ENCODE peak calls at places on chromosomes 4 and X, in four cellular contexts. M is tibial nerve, D is suprapubic skin, X is ovary. S is an unnamed sample.

GRCh38 chrX:3713225-3713936 is at the start of gene PRKX:
- DNase-seq in M (no peak), D (no peak), X (peak; percentile 59), S (peak; percentile 53)

GRCh38 chr4:498328-498919 is 532 bp downstream of the ZNF721 start:
- DNase-seq in M (no peak), D (no peak), X (no peak), S (no peak)

GRCh38 chr4:1452431-1453051 is 46.3 kb upstream of the NKX1-1 start:
- DNase-seq in M (no peak), D (no peak), X (no peak), S (no peak)

GRCh38 chr4:93359609-93360008 is 468.9 kb upstream of the ATOH1 start:
- DNase-seq in M (no peak), D (no peak), X (no peak), S (no peak)

GRCh38 chrX:16826207-16826606 is 39.9 kb downstream of the TXLNG start:
- DNase-seq in M (no peak), D (no peak), X (no peak), S (no peak)

GRCh38 chr4:106595906-106596305 is 227.3 kb upstream of the GIMD1 start:
- DNase-seq in M (no peak), D (no peak), X (no peak), S (no peak)

GRCh38 chr4:174201898-174202297 is 81.6 kb downstream of the FBXO8 start:
- DNase-seq in M (no peak), D (no peak), X (no peak), S (no peak)

GRCh38 chrX:133229361-133229760 is 11.2 kb upstream of the TFDP3 start:
- DNase-seq in M (no peak), D (no peak), X (no peak), S (no peak)

GRCh38 chr4:7358100-7358735 is 76.5 kb downstream of the PSAPL1 start:
- DNase-seq in M (no peak), D (no peak), X (peak; percentile 56), S (peak; percentile 71)

GRCh38 chr4:46392421-46392820 is 2.5 kb upstream of the GABRA2 start:
- DNase-seq in M (no peak), D (no peak), X (no peak), S (no peak)

GRCh38 chrX:47143894-47144625 is 442 bp downstream of the NDUFB11 start:
- DNase-seq in M (no peak), D (no peak), X (peak; percentile 58), S (peak; percentile 35)

GRCh38 chr4:142960867-142961644 is 115.0 kb upstream of the INPP4B start:
- DNase-seq in M (no peak), D (no peak), X (no peak), S (no peak)

GRCh38 chrX:10620121-10620699 is at the start of gene MID1:
- DNase-seq in M (peak; percentile 30), D (peak; percentile 83), X (peak; percentile 71), S (peak; percentile 64)

GRCh38 chr4:124804584-124804983 is 92.1 kb upstream of the ANKRD50 start:
- DNase-seq in M (no peak), D (no peak), X (no peak), S (no peak)

DNA sequence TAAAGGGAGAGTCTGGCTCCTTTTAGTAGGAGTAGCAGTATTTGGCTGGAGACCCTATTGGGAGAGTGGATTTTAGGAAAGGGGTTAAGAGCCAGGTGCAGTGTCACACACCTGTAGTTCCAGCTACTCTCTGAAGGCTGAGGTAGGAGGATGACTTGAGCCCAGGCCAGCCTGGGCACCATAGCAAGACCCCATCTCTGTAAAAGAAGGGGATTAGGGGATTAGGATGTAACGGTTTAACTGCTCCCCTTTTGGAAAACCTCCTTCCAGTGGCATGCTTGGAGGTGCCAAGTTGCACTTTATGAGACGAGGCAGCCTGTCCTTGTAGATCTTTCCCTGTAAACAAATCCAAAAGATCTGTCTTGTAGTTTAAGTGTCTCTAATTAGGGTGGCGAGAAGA is 140.0 kb downstream of the KLHL8 start:
- DNase-seq in M (no peak), D (no peak), X (no peak), S (no peak)
- H3K27ac ChIP-seq in M (peak overlapping the region; percentile 83), D (peak overlapping the region; percentile 69), X (peak overlapping the region; percentile 47), S (peak overlapping the region; percentile 75)

GRCh38 chr4:128528177-128528576 is 240.6 kb upstream of the PGRMC2 start:
- DNase-seq in M (no peak), D (no peak), X (no peak), S (no peak)
- H3K27me3 ChIP-seq in M (no peaks in the 10 kb centered on the region), D (no peaks in the 10 kb centered on the region), X (no peaks in the 10 kb centered on the region), S (no peaks in the 10 kb centered on the region)

GRCh38 chrX:49250578-49250977 is 13.9 kb downstream of the FOXP3 start:
- DNase-seq in M (no peak), D (no peak), X (no peak), S (no peak)
- H3K4me1 ChIP-seq in M (no peaks in the 10 kb centered on the region), D (no peaks in the 10 kb centered on the region), X (no peaks in the 10 kb centered on the region), S (no peaks in the 10 kb centered on the region)

DNA sequence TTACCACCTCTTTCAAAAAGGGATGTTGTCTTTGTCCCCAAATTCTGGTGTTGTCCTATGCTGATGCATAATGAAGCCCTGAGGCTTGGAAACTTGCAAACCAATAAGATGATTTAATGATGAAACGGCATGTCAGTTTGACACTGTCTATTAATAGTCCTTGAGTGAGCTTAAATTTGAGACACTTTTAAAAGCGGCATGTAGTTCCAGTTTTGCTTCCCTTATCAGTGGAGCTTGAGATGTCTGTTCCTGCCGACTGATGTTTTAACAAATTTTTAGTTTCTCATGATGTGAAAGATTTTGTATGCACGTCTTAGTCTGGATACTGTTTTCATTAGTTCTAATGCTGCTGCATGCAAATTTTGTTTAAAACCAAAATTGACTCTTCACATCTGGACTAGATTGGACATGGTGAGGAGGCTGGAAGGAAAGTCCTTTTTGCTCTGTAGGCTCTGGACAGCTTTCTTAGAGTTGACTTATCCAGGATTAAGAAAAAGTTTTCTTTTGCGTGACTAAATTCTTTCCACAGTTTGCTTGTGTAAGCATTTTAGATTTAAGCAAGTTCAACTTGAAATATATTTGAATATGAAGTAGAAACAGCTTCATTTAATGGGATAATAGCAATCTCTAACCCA is 11.7 kb downstream of the C1GALT1C1 start:
- DNase-seq in M (no peak), D (no peak), X (no peak), S (no peak)
- H3K27ac ChIP-seq in M (no peak overlapping the region), D (no peak overlapping the region), X (no peak overlapping the region), S (no peak overlapping the region)

GRCh38 chr4:185127021-185127925 is 15.8 kb upstream of the SLC25A4 start:
- DNase-seq in M (no peak), D (no peak), X (peak; percentile 43), S (peak; percentile 36)
- H3K27me3 ChIP-seq in M (no peaks in the 10 kb centered on the region), D (peaks cover 27% of the 10 kb centered on the region), X (no peaks in the 10 kb centered on the region), S (no peaks in the 10 kb centered on the region)